ENCODE peak calls at places on chromosome 1, in six cellular contexts. A is glomerular endothelial cell; O is CD4-positive, alpha-beta T cell; M is activated CD4-positive, alpha-beta T cell treated with anti-CD3 and anti-CD28 coated beads for 48 hours; U is effector memory CD4-positive, alpha-beta T cell; N is A172. S is an unnamed sample.

GRCh38 chr1:197200468-197200899 is 54.0 kb upstream of the ASPM start:
- DNase-seq in M (no peak), U (no peak), O (no peak), N (no peak), A (peak), S (peak)

GRCh38 chr1:17665950-17666720 is 89.0 kb upstream of the ACTL8 start:
- DNase-seq in U (no peak), A (no peak), O (no peak), M (no peak), N (no peak), S (no peak)

GRCh38 chr1:201095581-201096531 is 16.4 kb downstream of the CACNA1S start:
- DNase-seq in M (no peak), U (no peak), A (no peak), N (no peak), O (no peak), S (no peak)

GRCh38 chr1:4172659-4173599 is 272.9 kb upstream of the C1orf174 start:
- DNase-seq in M (peak), A (no peak), N (no peak), O (no peak), U (no peak), S (no peak)

GRCh38 chr1:37691497-37692077 is 729 bp upstream of the CDCA8 start:
- DNase-seq in N (no peak), O (no peak), A (no peak), M (peak), U (no peak), S (no peak)

GRCh38 chr1:33537885-33538284 is 65.4 kb downstream of the ZSCAN20 start:
- DNase-seq in U (no peak), N (no peak), O (no peak), M (no peak), A (no peak), S (no peak)

GRCh38 chr1:59446257-59446901 is 149.5 kb downstream of the FGGY start:
- DNase-seq in M (no peak), O (no peak), N (peak), U (no peak), A (no peak), S (no peak)

GRCh38 chr1:69649383-69649782 is 81.7 kb downstream of the LRRC7 start:
- DNase-seq in N (no peak), M (no peak), O (no peak), U (no peak), A (no peak), S (no peak)

GRCh38 chr1:162856260-162856659 is 4.7 kb downstream of the CCDC190 start:
- DNase-seq in O (no peak), M (no peak), A (peak), U (no peak), N (peak), S (no peak)

GRCh38 chr1:234924450-234925355 is 203.9 kb downstream of the TOMM20 start:
- DNase-seq in U (no peak), A (no peak), N (no peak), O (no peak), M (no peak), S (no peak)

GRCh38 chr1:42822833-42823392 is 5.7 kb upstream of the SVBP start:
- DNase-seq in A (no peak), U (no peak), N (no peak), M (no peak), O (no peak), S (peak)

GRCh38 chr1:150872572-150872971 is 3.8 kb downstream of the ARNT start:
- DNase-seq in U (no peak), M (no peak), N (no peak), A (no peak), O (no peak), S (no peak)

GRCh38 chr1:12432897-12433296 is 185.1 kb downstream of the DHRS3 start:
- DNase-seq in M (no peak), O (no peak), A (no peak), N (no peak), U (no peak), S (no peak)

GRCh38 chr1:204756349-204756748 is 70.8 kb upstream of the LRRN2 start:
- DNase-seq in A (no peak), N (no peak), U (no peak), M (no peak), O (no peak), S (no peak)

S was measured in T-helper 2 cell.